ENCODE peak calls at places on chromosome X, in four cellular contexts. T is suprapubic skin, F is HepG2, Y is GM23338. X is an unnamed sample.

GRCh38 chrX:131288738-131289511 is at the start of gene IGSF1:
- DNase-seq in T (no peak), F (peak; percentile 17), Y (peak; percentile 80), X (no peak)

GRCh38 chrX:49184294-49185061 is 1.7 kb downstream of the PRICKLE3 start:
- DNase-seq in T (peak; percentile 95), F (no peak), Y (peak; percentile 97), X (peak; percentile 92)

GRCh38 chrX:70434352-70434866 is 10.2 kb upstream of the DLG3 start:
- DNase-seq in T (peak; percentile 89), F (peak; percentile 73), Y (peak; percentile 90), X (peak; percentile 90)

GRCh38 chrX:14354541-14354940 is 174.8 kb upstream of the GLRA2 start:
- DNase-seq in T (no peak), F (no peak), Y (no peak), X (no peak)

GRCh38 chrX:47226531-47227333 is 6.1 kb upstream of the USP11 start:
- DNase-seq in T (peak; percentile 60), F (no peak), Y (no peak), X (no peak)

GRCh38 chrX:19682712-19683331 is 167.5 kb upstream of the MAP3K15 start:
- DNase-seq in T (peak; percentile 84), F (no peak), Y (peak; percentile 53), X (peak; percentile 82)

GRCh38 chrX:123201720-123202119 is 17.6 kb downstream of the GRIA3 start:
- DNase-seq in T (no peak), F (peak; percentile 1), Y (no peak), X (no peak)

GRCh38 chrX:13047752-13048151 is 3.3 kb upstream of the FAM9C start:
- DNase-seq in T (no peak), F (no peak), Y (no peak), X (no peak)

GRCh38 chrX:140548985-140549384 is 44.1 kb upstream of the SOX3 start:
- DNase-seq in T (no peak), F (no peak), Y (no peak), X (no peak)

GRCh38 chrX:137549073-137549472 is 16.9 kb upstream of the ZIC3 start:
- DNase-seq in T (no peak), F (no peak), Y (peak; percentile 40), X (no peak)
- H3K27me3 ChIP-seq in T (peaks cover 74% of the 10 kb centered on the region), F (no peaks in the 10 kb centered on the region), Y (peaks cover 61% of the 10 kb centered on the region), X (peaks cover 88% of the 10 kb centered on the region)

GRCh38 chrX:7214251-7214650 is 66.3 kb upstream of the PUDP start:
- DNase-seq in T (no peak), F (no peak), Y (no peak), X (no peak)

GRCh38 chrX:7218321-7219152 is 70.6 kb upstream of the PUDP start:
- DNase-seq in T (no peak), F (peak; percentile 41), Y (peak; percentile 24), X (no peak)

GRCh38 chrX:7219153-7219705 is 71.3 kb upstream of the PUDP start:
- DNase-seq in T (no peak), F (peak; percentile 1), Y (peak; percentile 5), X (no peak)

GRCh38 chrX:7216981-7217587 is 69.1 kb upstream of the PUDP start:
- DNase-seq in T (no peak), F (no peak), Y (no peak), X (no peak)

GRCh38 chrX:7215842-7216241 is 67.9 kb upstream of the PUDP start:
- DNase-seq in T (no peak), F (no peak), Y (no peak), X (no peak)
- H3K4me1 ChIP-seq in T (no peaks in the 10 kb centered on the region), F (peaks cover 34% of the 10 kb centered on the region), Y (peaks cover 6% of the 10 kb centered on the region), X (no peaks in the 10 kb centered on the region)

DNA sequence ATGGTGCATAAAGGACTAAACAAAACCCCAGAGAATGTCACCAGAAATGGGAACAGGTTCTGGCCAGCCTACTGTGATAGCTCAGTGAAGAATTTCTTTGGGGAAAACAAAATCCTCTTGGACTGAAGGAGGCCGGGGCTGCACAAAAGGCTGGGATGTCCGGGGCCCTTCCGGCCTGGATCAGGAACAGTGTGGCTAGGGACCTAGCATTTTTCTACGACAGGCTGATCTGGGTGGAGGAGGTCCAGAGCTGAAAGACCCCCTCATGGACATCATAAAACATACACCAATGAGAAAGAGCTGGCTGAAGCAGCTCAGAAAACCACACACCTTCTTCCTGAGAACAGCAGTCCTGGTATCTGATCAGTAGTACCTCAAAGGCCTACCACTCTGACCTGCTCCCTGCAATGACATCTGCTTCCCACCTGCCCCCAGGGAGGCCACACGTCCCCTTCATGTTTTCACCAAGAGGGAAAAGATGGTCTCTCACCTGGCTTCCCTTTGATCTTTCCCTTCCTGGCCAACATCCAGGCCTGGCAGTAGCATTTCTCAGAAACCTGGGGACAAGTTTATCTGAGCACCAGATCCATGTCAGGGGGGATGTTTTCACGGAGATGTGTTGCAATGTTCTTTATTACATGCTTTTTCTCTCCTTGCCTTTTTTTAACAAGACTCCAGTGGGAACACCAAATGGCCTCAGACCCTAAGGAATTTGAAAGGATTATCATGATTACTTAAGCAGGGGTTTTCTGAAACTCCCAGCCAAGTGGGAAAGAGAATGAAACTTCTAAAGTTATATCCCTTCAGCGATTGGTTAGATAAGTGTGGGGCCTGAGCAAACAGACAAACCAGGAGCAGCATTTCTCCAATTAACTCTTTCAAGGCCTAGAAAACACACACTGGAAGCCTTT is 94.4 kb downstream of the BCOR start:
- DNase-seq in T (no peak), F (peak; percentile 80), Y (no peak), X (no peak)
- H3K27me3 ChIP-seq in T (peaks cover 10% of the 10 kb centered on the region), F (no peaks in the 10 kb centered on the region), Y (peaks cover 59% of the 10 kb centered on the region), X (peaks cover 36% of the 10 kb centered on the region)

GRCh38 chrX:9676311-9676710 is 89.3 kb downstream of the GPR143 start:
- DNase-seq in T (no peak), F (no peak), Y (no peak), X (no peak)

GRCh38 chrX:9676738-9677097 is 88.9 kb downstream of the GPR143 start:
- DNase-seq in T (no peak), F (no peak), Y (no peak), X (no peak)

GRCh38 chrX:9670136-9670905 is 95.3 kb downstream of the GPR143 start:
- DNase-seq in T (no peak), F (no peak), Y (no peak), X (no peak)

GRCh38 chrX:9668537-9668936 is 97.1 kb downstream of the GPR143 start:
- DNase-seq in T (no peak), F (no peak), Y (no peak), X (no peak)

GRCh38 chrX:9671998-9672397 is 93.6 kb downstream of the GPR143 start:
- DNase-seq in T (no peak), F (no peak), Y (no peak), X (no peak)
- H3K4me1 ChIP-seq in T (no peaks in the 10 kb centered on the region), F (no peaks in the 10 kb centered on the region), Y (peaks cover 23% of the 10 kb centered on the region), X (no peaks in the 10 kb centered on the region)

GRCh38 chrX:71627588-71628404 is 9.5 kb upstream of the CXCR3 start:
- DNase-seq in T (peak; percentile 28), F (peak; percentile 49), Y (no peak), X (no peak)
- H3K27me3 ChIP-seq in T (no peaks in the 10 kb centered on the region), F (no peaks in the 10 kb centered on the region), Y (no peaks in the 10 kb centered on the region), X (no peaks in the 10 kb centered on the region)

DNA sequence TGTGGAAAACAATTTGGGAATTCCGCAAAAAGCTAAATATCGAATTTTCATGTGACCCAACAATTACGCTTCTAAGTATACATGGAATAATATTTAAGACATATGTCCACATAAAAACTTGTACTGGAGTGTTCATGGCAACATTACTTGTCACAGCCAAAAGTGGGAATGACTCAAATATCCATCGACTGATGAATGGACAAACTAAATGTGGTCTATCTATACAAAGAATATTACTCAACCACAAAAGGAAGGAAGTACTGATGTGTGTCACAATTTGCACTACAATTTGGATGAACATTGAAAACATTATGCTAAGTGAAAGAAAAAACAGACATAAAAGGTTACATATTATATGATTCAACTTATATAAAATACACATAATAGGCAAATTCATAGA is 71.9 kb downstream of the AFF2 start:
- DNase-seq in T (no peak), F (no peak), Y (no peak), X (no peak)
- H3K4me1 ChIP-seq in T (no peaks in the 10 kb centered on the region), F (no peaks in the 10 kb centered on the region), Y (no peaks in the 10 kb centered on the region), X (no peaks in the 10 kb centered on the region)

GRCh38 chrX:97109730-97110129 is 226.0 kb downstream of the RPA4 start:
- DNase-seq in T (no peak), F (no peak), Y (no peak), X (no peak)
- H3K27me3 ChIP-seq in T (no peaks in the 10 kb centered on the region), F (no peaks in the 10 kb centered on the region), Y (no peaks in the 10 kb centered on the region), X (no peaks in the 10 kb centered on the region)

GRCh38 chrX:37783284-37783683 is 3.4 kb downstream of the CYBB start:
- DNase-seq in T (no peak), F (no peak), Y (no peak), X (peak; percentile 76)

GRCh38 chrX:37776987-37777325 is 2.9 kb upstream of the CYBB start:
- DNase-seq in T (no peak), F (no peak), Y (no peak), X (no peak)

GRCh38 chrX:37781808-37782207 is 1.9 kb downstream of the CYBB start:
- DNase-seq in T (no peak), F (no peak), Y (no peak), X (no peak)

GRCh38 chrX:37776283-37776986 is 3.4 kb upstream of the CYBB start:
- DNase-seq in T (no peak), F (no peak), Y (no peak), X (no peak)

GRCh38 chrX:37779857-37780256 is at the start of gene CYBB:
- DNase-seq in T (no peak), F (no peak), Y (no peak), X (no peak)
- H3K4me1 ChIP-seq in T (no peaks in the 10 kb centered on the region), F (no peaks in the 10 kb centered on the region), Y (no peaks in the 10 kb centered on the region), X (peaks cover 20% of the 10 kb centered on the region)

GRCh38 chrX:133922390-133922772 is 63.0 kb downstream of the GPC3 start:
- DNase-seq in T (no peak), F (no peak), Y (no peak), X (no peak)

GRCh38 chrX:133921764-133922389 is 63.5 kb downstream of the GPC3 start:
- DNase-seq in T (no peak), F (peak; percentile 19), Y (peak; percentile 82), X (no peak)

GRCh38 chrX:133924548-133924947 is 60.8 kb downstream of the GPC3 start:
- DNase-seq in T (no peak), F (no peak), Y (no peak), X (no peak)

GRCh38 chrX:133923113-133923512 is 62.3 kb downstream of the GPC3 start:
- DNase-seq in T (no peak), F (no peak), Y (no peak), X (no peak)

DNA sequence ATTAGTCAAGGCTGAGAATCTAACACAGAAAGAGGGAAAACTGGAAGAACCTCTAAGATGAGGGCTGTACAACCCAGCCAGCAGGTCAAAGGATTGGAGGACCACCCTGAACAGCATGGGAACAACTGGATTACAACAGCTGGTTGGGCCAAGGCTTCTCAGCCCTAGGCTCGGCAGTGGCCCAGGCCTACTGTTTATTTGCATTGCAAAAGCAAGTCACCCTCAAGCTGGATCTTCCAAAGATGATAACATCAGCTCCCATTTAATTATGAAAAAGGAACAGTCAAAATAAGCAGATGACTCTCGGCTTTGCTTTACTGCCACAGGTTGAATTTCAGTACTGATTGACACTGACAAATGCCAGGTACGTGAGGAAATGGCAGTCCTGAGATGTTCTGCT is 61.8 kb downstream of the GPC3 start:
- DNase-seq in T (no peak), F (no peak), Y (no peak), X (no peak)
- H3K27me3 ChIP-seq in T (no peaks in the 10 kb centered on the region), F (no peaks in the 10 kb centered on the region), Y (no peaks in the 10 kb centered on the region), X (no peaks in the 10 kb centered on the region)

GRCh38 chrX:68834371-68835103 is 5.7 kb downstream of the EFNB1 start:
- DNase-seq in T (peak; percentile 58), F (no peak), Y (no peak), X (no peak)
- H3K4me1 ChIP-seq in T (peaks cover 39% of the 10 kb centered on the region), F (no peaks in the 10 kb centered on the region), Y (peaks cover 16% of the 10 kb centered on the region), X (no peaks in the 10 kb centered on the region)

X was measured in left lung.